ENCODE peak calls at places on chromosomes 11 and 22, in five cellular contexts. Z is Calu3, R is brain microvascular endothelial cell, H is LoVo, X is mucosa of descending colon. B is an unnamed sample.

GRCh38 chr11:36356201-36356600 is 60.1 kb downstream of the PRR5L start:
- DNase-seq in Z (no peak), R (no peak), H (no peak), X (no peak), B (no peak)

GRCh38 chr11:2533642-2534115 is 88.9 kb downstream of the KCNQ1 start:
- DNase-seq in Z (peak; percentile 85), R (peak; percentile 92), H (peak; percentile 55), X (peak; percentile 78), B (peak; percentile 91)

GRCh38 chr22:45834241-45834640 is 142.7 kb downstream of the WNT7B start:
- DNase-seq in Z (no peak), R (no peak), H (no peak), X (no peak), B (no peak)

GRCh38 chr22:31814942-31815341 is 61.1 kb downstream of the DEPDC5 start:
- DNase-seq in Z (no peak), R (no peak), H (no peak), X (no peak), B (no peak)

GRCh38 chr11:120180571-120181445 is 30.0 kb upstream of the OAF start:
- DNase-seq in Z (no peak), R (peak; percentile 31), H (no peak), X (no peak), B (peak; percentile 19)

GRCh38 chr11:84316866-84317560 is 1030.8 kb upstream of the CCDC90B start:
- DNase-seq in Z (no peak), R (peak; percentile 56), H (no peak), X (no peak), B (peak; percentile 44)

GRCh38 chr11:47552086-47552580 is 799 bp downstream of the CELF1 start:
- DNase-seq in Z (peak; percentile 35), R (peak; percentile 19), H (peak; percentile 22), X (no peak), B (peak; percentile 58)

GRCh38 chr22:28254396-28254795 is 335.3 kb upstream of the PITPNB start:
- DNase-seq in Z (no peak), R (no peak), H (no peak), X (no peak), B (no peak)

B was measured in hepatocyte.